ENCODE peak calls at places on chromosomes 2 and 18, in five cellular contexts. K is GM12865, Y is ovary, N is pancreas, Q is AG04449. G is an unnamed sample.

GRCh38 chr2:206443735-206444527 is 599 bp downstream of the ADAM23 start:
- DNase-seq in Q (no peak), Y (peak; percentile 18), N (peak; percentile 15), K (peak; percentile 49), G (peak; percentile 26)

GRCh38 chr2:46537624-46538023 is 58.3 kb downstream of the TMEM247 start:
- DNase-seq in N (no peak), K (no peak), Q (no peak), Y (no peak), G (no peak)

GRCh38 chr2:216286616-216287231 is 85.6 kb downstream of the MARCHF4 start:
- DNase-seq in N (no peak), K (no peak), Q (no peak), Y (no peak), G (no peak)

GRCh38 chr2:40721595-40721994 is 269.7 kb upstream of the SLC8A1 start:
- DNase-seq in Q (no peak), Y (no peak), N (no peak), K (no peak), G (no peak)

GRCh38 chr2:232200195-232200594 is 178.4 kb upstream of the ALPP start:
- DNase-seq in Q (no peak), K (no peak), Y (no peak), N (no peak), G (no peak)

GRCh38 chr18:48693625-48694262 is 154.9 kb downstream of the CTIF start:
- DNase-seq in Y (no peak), Q (no peak), K (no peak), N (no peak), G (no peak)

GRCh38 chr2:241063093-241063551 is 39.0 kb downstream of the MTERF4 start:
- DNase-seq in Y (peak; percentile 16), Q (no peak), K (no peak), N (peak; percentile 56), G (no peak)

GRCh38 chr18:9806905-9807304 is 78.9 kb upstream of the TXNDC2 start:
- DNase-seq in K (no peak), Y (no peak), N (no peak), Q (no peak), G (no peak)

GRCh38 chr2:189302274-189302948 is 122.8 kb upstream of the COL5A2 start:
- DNase-seq in N (no peak), Q (no peak), K (peak; percentile 25), Y (no peak), G (no peak)

GRCh38 chr18:9743200-9744016 is 35.3 kb downstream of the RAB31 start:
- DNase-seq in N (no peak), K (no peak), Y (peak; percentile 31), Q (peak; percentile 79), G (no peak)

GRCh38 chr2:15059870-15060617 is 427.5 kb downstream of the LRATD1 start:
- DNase-seq in Q (no peak), K (no peak), Y (no peak), N (no peak), G (no peak)

GRCh38 chr18:13451208-13451530 is 232.6 kb downstream of the LDLRAD4 start:
- DNase-seq in N (no peak), K (no peak), Q (no peak), Y (no peak), G (no peak)

GRCh38 chr2:221335106-221335505 is 237.0 kb downstream of the EPHA4 start:
- DNase-seq in Y (no peak), Q (no peak), K (no peak), N (no peak), G (no peak)

GRCh38 chr2:9165625-9166024 is 41.0 kb upstream of the ASAP2 start:
- DNase-seq in Q (no peak), N (no peak), K (no peak), Y (no peak), G (no peak)

GRCh38 chr2:69694894-69695849 is 46.8 kb upstream of the ANXA4 start:
- DNase-seq in Y (no peak), Q (peak; percentile 88), K (no peak), N (no peak), G (no peak)

GRCh38 chr2:39487398-39488250 is 50.5 kb upstream of the MAP4K3 start:
- DNase-seq in Q (no peak), Y (no peak), K (no peak), N (no peak), G (no peak)

GRCh38 chr2:198054299-198054698 is 249.9 kb downstream of the PLCL1 start:
- DNase-seq in N (no peak), Q (peak; percentile 4), K (peak; percentile 72), Y (peak; percentile 22), G (no peak)

GRCh38 chr2:19649785-19650380 is 251.9 kb downstream of the TTC32 start:
- DNase-seq in Q (peak; percentile 99), N (no peak), Y (no peak), K (no peak), G (no peak)

GRCh38 chr2:8408560-8409460 is 273.0 kb upstream of the ID2 start:
- DNase-seq in Q (no peak), K (peak; percentile 96), N (no peak), Y (no peak), G (no peak)

GRCh38 chr18:76686737-76687231 is 135.6 kb upstream of the ZNF236 start:
- DNase-seq in N (peak; percentile 37), Y (peak; percentile 85), K (peak; percentile 48), Q (no peak), G (no peak)

GRCh38 chr18:26434887-26435286 is 113.5 kb downstream of the KCTD1 start:
- DNase-seq in K (no peak), Q (no peak), Y (no peak), N (no peak), G (no peak)

GRCh38 chr2:119112770-119113488 is 45.6 kb downstream of the C1QL2 start:
- DNase-seq in N (no peak), K (no peak), Y (no peak), Q (no peak), G (no peak)

GRCh38 chr2:118748245-118748885 is 99.1 kb downstream of the EN1 start:
- DNase-seq in Q (no peak), K (no peak), N (no peak), Y (no peak), G (no peak)

GRCh38 chr2:24820598-24821432 is 27.6 kb downstream of the CENPO start:
- DNase-seq in N (no peak), K (no peak), Y (no peak), Q (no peak), G (no peak)

DNA sequence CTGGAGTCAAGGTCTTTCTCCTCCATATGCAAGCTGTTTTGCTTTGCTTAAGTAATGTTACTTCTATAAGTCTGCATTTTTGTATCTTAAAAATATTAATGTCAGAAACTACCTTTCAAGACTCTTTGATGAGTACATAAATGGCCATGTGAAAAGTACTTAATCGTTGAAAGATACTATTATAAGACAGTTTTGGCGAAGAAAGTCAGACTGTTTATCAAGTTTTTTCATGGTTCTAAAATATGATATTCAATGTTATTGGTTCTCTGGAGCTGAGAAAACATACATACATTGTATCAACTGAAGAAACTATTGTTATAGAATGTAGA is 25.1 kb downstream of the FBXO48 start:
- DNase-seq in N (no peak), Y (no peak), K (no peak), Q (no peak), G (no peak)
- TF ChIP-seq CTCF in N (no peak), Y (no peak), K (no peak), Q (no peak), G (no peak)

GRCh38 chr2:135258193-135258592 is 206.1 kb downstream of the RAB3GAP1 start:
- DNase-seq in Y (no peak), Q (no peak), K (no peak), N (no peak), G (no peak)
- TF ChIP-seq CTCF in Y (no peak), Q (no peak), K (no peak), N (no peak), G (no peak)

DNA sequence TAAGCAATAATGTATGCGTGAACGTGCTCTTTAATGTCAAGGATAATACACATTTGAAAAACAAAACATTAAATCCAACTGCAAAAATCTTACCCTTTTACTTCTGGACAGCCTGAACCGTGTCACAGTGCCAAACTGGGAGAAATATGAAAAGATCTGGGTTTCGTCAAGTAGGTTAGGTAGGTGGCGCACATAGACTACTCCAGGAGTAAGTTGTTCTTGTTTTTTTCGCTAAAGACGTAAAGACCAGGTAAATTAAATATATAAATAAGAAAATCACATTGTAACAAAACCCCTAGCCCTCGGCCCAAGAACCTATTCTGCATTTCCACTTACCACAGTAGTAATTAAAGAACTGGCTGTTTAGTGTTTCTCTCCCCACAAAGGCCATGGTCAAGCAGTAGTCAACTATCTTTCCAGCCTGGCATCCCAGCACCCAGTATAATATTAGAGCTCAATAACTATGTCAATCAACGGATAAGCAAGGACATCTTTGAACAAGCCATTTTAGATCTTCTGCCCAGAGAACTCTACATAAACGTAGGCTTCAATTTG is 1.1 kb downstream of the NIFK start:
- DNase-seq in Y (no peak), N (no peak), K (peak; percentile 26), Q (no peak), G (no peak)
- TF ChIP-seq CTCF in Y (no peak), N (no peak), K (no peak), Q (no peak), G (no peak)

GRCh38 chr2:112737544-112738232 is 16.9 kb downstream of the NT5DC4 start:
- DNase-seq in Q (no peak), Y (no peak), N (no peak), K (no peak), G (no peak)
- TF ChIP-seq CTCF in Q (no peak), Y (no peak), N (no peak), K (no peak), G (no peak)

DNA sequence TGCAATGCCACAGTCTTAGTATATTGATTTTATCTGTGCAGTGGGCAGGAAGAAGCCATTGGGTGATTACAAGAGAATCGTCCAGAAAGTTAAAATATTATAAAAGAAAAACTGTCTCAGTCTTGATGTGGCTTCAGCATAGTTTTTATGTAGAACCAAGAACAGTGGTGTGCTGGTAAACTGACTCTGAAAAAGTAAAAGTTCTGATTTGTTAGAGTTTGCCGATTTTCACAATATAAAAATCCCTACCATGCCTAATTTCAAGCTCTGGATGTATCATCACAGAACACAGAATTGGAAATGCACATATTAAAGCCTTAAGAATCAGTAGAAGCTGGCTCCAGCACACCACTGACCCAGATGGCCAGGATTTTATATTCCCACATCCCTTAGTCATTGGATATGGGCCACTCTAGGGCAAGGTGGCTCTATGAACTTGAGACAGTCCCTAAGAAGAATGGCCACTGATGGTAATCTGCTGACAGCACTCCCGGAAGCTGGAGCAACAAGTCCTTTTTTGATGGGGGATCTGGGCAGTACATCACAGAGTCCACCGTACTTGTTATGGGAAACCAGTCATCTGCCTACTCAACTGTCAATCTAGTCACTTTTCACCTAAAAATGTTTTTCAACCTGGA is 9.3 kb upstream of the PLEKHM3 start:
- DNase-seq in Y (no peak), N (no peak), K (no peak), Q (no peak), G (no peak)
- TF ChIP-seq CTCF in Y (no peak), N (no peak), K (no peak), Q (no peak), G (no peak)

GRCh38 chr2:37648316-37649011 is 23.0 kb downstream of the CDC42EP3 start:
- DNase-seq in K (peak; percentile 59), Y (no peak), Q (no peak), N (no peak), G (no peak)
- TF ChIP-seq CTCF in K (peak; percentile 22), Y (no peak), Q (no peak), N (no peak), G (no peak)

GRCh38 chr18:66616523-66616983 is 12.7 kb upstream of the CDH19 start:
- DNase-seq in Q (no peak), N (no peak), K (peak; percentile 10), Y (no peak), G (no peak)
- TF ChIP-seq CTCF in Q (no peak), N (no peak), K (peak; percentile 12), Y (no peak), G (peak; percentile 25)